ENCODE peak calls at places on chromosomes 3 and 15, in eight cellular contexts. One of them, this sample, is unnamed. For H3K4me1 and H3K27me3, the result is how much of the 10 kb centered on the place peaks cover.

GRCh38 chr15:89554247-89554646 is 21.0 kb upstream of the TICRR start:
- ATAC-seq in foreskin keratinocyte: no peak
- ATAC-seq in left lung: no peak
- ATAC-seq in upper lobe of right lung: peak
- ATAC-seq in HCT116: no peak
- ATAC-seq in HepG2: peak
- ATAC-seq in right cardiac atrium: peak
- ATAC-seq in body of pancreas: no peak
- ATAC-seq in this sample: no peak

GRCh38 chr3:186511245-186511644 is 32.9 kb downstream of the CRYGS start:
- ATAC-seq in foreskin keratinocyte: peak
- ATAC-seq in left lung: no peak
- ATAC-seq in upper lobe of right lung: no peak
- ATAC-seq in HCT116: no peak
- ATAC-seq in HepG2: no peak
- ATAC-seq in right cardiac atrium: no peak
- ATAC-seq in body of pancreas: no peak
- ATAC-seq in this sample: no peak

GRCh38 chr3:117441851-117442250 is 732.3 kb downstream of the TUSC7 start:
- ATAC-seq in foreskin keratinocyte: no peak
- ATAC-seq in left lung: no peak
- ATAC-seq in upper lobe of right lung: no peak
- ATAC-seq in HCT116: no peak
- ATAC-seq in HepG2: no peak
- ATAC-seq in right cardiac atrium: no peak
- ATAC-seq in body of pancreas: no peak
- ATAC-seq in this sample: no peak

GRCh38 chr3:126461450-126462070 is 14.1 kb downstream of the ZXDC start:
- ATAC-seq in foreskin keratinocyte: no peak
- ATAC-seq in left lung: no peak
- ATAC-seq in upper lobe of right lung: no peak
- ATAC-seq in HCT116: no peak
- ATAC-seq in HepG2: no peak
- ATAC-seq in right cardiac atrium: no peak
- ATAC-seq in body of pancreas: no peak
- ATAC-seq in this sample: no peak

GRCh38 chr3:100537646-100538338 is 45.4 kb downstream of the TMEM45A start:
- ATAC-seq in foreskin keratinocyte: no peak
- ATAC-seq in left lung: no peak
- ATAC-seq in upper lobe of right lung: no peak
- ATAC-seq in HCT116: no peak
- ATAC-seq in HepG2: no peak
- ATAC-seq in right cardiac atrium: no peak
- ATAC-seq in body of pancreas: no peak
- ATAC-seq in this sample: no peak

GRCh38 chr3:189781384-189781783 is 150.2 kb downstream of the TP63 start:
- ATAC-seq in foreskin keratinocyte: no peak
- ATAC-seq in left lung: no peak
- ATAC-seq in upper lobe of right lung: no peak
- ATAC-seq in HCT116: no peak
- ATAC-seq in HepG2: no peak
- ATAC-seq in right cardiac atrium: no peak
- ATAC-seq in body of pancreas: no peak
- ATAC-seq in this sample: no peak

GRCh38 chr3:169699536-169700050 is 36.1 kb upstream of the MECOM start:
- ATAC-seq in foreskin keratinocyte: no peak
- ATAC-seq in left lung: no peak
- ATAC-seq in upper lobe of right lung: peak
- ATAC-seq in HCT116: no peak
- ATAC-seq in HepG2: peak
- ATAC-seq in right cardiac atrium: peak
- ATAC-seq in body of pancreas: peak
- ATAC-seq in this sample: peak

GRCh38 chr3:152374260-152374990 is 105.7 kb downstream of the MBNL1 start:
- ATAC-seq in foreskin keratinocyte: no peak
- ATAC-seq in left lung: no peak
- ATAC-seq in upper lobe of right lung: no peak
- ATAC-seq in HCT116: no peak
- ATAC-seq in HepG2: no peak
- ATAC-seq in right cardiac atrium: no peak
- ATAC-seq in body of pancreas: no peak
- ATAC-seq in this sample: no peak

GRCh38 chr3:20225769-20226168 is 39.8 kb upstream of the SGO1 start:
- ATAC-seq in foreskin keratinocyte: peak
- ATAC-seq in left lung: peak
- ATAC-seq in upper lobe of right lung: no peak
- ATAC-seq in HCT116: peak
- ATAC-seq in HepG2: peak
- ATAC-seq in right cardiac atrium: no peak
- ATAC-seq in body of pancreas: peak
- ATAC-seq in this sample: no peak

GRCh38 chr3:129662230-129662629 is 55.8 kb upstream of the PLXND1 start:
- ATAC-seq in foreskin keratinocyte: no peak
- ATAC-seq in left lung: peak
- ATAC-seq in upper lobe of right lung: peak
- ATAC-seq in HCT116: no peak
- ATAC-seq in HepG2: peak
- ATAC-seq in right cardiac atrium: no peak
- ATAC-seq in body of pancreas: no peak
- ATAC-seq in this sample: no peak

GRCh38 chr15:35691176-35691761 is 145.3 kb upstream of the DPH6 start:
- ATAC-seq in foreskin keratinocyte: no peak
- ATAC-seq in left lung: peak
- ATAC-seq in upper lobe of right lung: no peak
- ATAC-seq in HCT116: no peak
- ATAC-seq in HepG2: no peak
- ATAC-seq in right cardiac atrium: peak
- ATAC-seq in body of pancreas: no peak
- ATAC-seq in this sample: peak

GRCh38 chr3:18201315-18201714 is 223.8 kb downstream of the SATB1 start:
- ATAC-seq in foreskin keratinocyte: no peak
- ATAC-seq in left lung: no peak
- ATAC-seq in upper lobe of right lung: no peak
- ATAC-seq in HCT116: no peak
- ATAC-seq in HepG2: no peak
- ATAC-seq in right cardiac atrium: no peak
- ATAC-seq in body of pancreas: no peak
- ATAC-seq in this sample: no peak

GRCh38 chr15:48868549-48868948 is 9.4 kb upstream of the EID1 start:
- ATAC-seq in foreskin keratinocyte: peak
- ATAC-seq in left lung: peak
- ATAC-seq in upper lobe of right lung: no peak
- ATAC-seq in HCT116: no peak
- ATAC-seq in HepG2: no peak
- ATAC-seq in right cardiac atrium: no peak
- ATAC-seq in body of pancreas: no peak
- ATAC-seq in this sample: peak

GRCh38 chr3:66163222-66163621 is 57.6 kb upstream of the SLC25A26 start:
- ATAC-seq in foreskin keratinocyte: no peak
- ATAC-seq in left lung: no peak
- ATAC-seq in upper lobe of right lung: no peak
- ATAC-seq in HCT116: no peak
- ATAC-seq in HepG2: no peak
- ATAC-seq in right cardiac atrium: no peak
- ATAC-seq in body of pancreas: no peak
- ATAC-seq in this sample: no peak
- H3K4me1 ChIP-seq in foreskin keratinocyte: under half
- H3K4me1 ChIP-seq in left lung: under half
- H3K4me1 ChIP-seq in upper lobe of right lung: under half
- H3K4me1 ChIP-seq in HCT116: under half
- H3K4me1 ChIP-seq in HepG2: under half
- H3K4me1 ChIP-seq in right cardiac atrium: under half
- H3K4me1 ChIP-seq in body of pancreas: under half
- H3K4me1 ChIP-seq in this sample: under half

DNA sequence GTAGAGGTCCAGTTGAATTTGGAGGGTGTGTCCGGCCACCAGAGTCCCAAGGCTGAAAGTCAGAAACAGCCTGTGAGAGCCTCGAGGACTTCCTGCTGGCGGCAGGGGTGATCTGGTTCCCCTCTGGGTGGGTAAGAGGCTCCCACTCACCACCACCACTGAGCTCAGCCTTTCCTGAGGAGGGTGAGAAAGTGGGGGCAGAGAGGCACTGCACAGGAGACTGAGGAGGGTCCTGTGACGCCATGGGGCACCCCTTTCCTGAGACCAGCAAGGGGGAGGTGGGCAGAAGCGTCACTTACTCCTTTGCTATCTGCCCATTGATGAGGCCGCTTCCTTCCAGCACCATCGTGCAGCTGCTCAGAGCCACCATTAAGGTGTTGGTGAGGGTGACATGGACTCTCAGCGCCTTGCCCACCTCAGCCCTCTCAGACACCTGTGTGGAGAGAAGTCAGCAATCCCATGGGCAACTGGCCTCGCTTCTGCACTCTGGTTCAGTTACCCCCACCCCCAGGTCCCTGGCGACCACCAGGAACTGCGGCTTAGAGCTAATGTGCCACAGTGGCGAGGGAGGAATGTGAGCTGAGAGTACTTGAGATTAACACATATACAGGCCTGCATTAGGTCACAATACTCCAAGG is 10.0 kb upstream of the TGM5 start:
- ATAC-seq in foreskin keratinocyte: no peak
- ATAC-seq in left lung: no peak
- ATAC-seq in upper lobe of right lung: no peak
- ATAC-seq in HCT116: no peak
- ATAC-seq in HepG2: no peak
- ATAC-seq in right cardiac atrium: no peak
- ATAC-seq in body of pancreas: no peak
- ATAC-seq in this sample: no peak
- H3K27me3 ChIP-seq in foreskin keratinocyte: under half
- H3K27me3 ChIP-seq in left lung: under half
- H3K27me3 ChIP-seq in upper lobe of right lung: under half
- H3K27me3 ChIP-seq in HCT116: under half
- H3K27me3 ChIP-seq in HepG2: half or more
- H3K27me3 ChIP-seq in right cardiac atrium: under half
- H3K27me3 ChIP-seq in body of pancreas: under half
- H3K27me3 ChIP-seq in this sample: half or more

DNA sequence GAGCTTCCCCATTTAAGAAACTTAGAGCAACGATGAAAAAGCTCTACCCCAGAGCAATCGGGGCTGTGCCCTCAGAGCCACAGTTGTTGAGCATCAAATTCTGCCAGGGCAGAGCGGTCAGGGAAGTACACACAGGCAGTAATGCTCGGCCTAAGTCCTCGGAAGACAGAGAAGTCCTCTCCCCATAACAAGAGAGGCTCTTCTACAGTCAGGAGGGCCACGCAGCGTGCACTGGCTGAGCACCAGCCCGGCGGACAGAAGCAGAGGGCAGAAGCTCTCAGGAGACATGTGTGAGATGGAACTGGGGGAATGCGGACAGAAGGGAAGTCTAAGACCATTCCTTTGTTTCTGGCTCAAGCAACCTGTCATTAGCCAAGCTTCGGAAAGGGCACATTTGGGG is 95.9 kb downstream of the XXYLT1 start:
- ATAC-seq in foreskin keratinocyte: no peak
- ATAC-seq in left lung: no peak
- ATAC-seq in upper lobe of right lung: no peak
- ATAC-seq in HCT116: no peak
- ATAC-seq in HepG2: no peak
- ATAC-seq in right cardiac atrium: no peak
- ATAC-seq in body of pancreas: no peak
- ATAC-seq in this sample: no peak
- H3K4me1 ChIP-seq in foreskin keratinocyte: under half
- H3K4me1 ChIP-seq in left lung: under half
- H3K4me1 ChIP-seq in upper lobe of right lung: under half
- H3K4me1 ChIP-seq in HCT116: under half
- H3K4me1 ChIP-seq in HepG2: under half
- H3K4me1 ChIP-seq in right cardiac atrium: under half
- H3K4me1 ChIP-seq in body of pancreas: under half
- H3K4me1 ChIP-seq in this sample: under half

GRCh38 chr3:134649106-134649705 is 1.6 kb downstream of the KY start:
- ATAC-seq in foreskin keratinocyte: no peak
- ATAC-seq in left lung: no peak
- ATAC-seq in upper lobe of right lung: no peak
- ATAC-seq in HCT116: no peak
- ATAC-seq in HepG2: no peak
- ATAC-seq in right cardiac atrium: no peak
- ATAC-seq in body of pancreas: no peak
- ATAC-seq in this sample: no peak

GRCh38 chr3:134645515-134645914 is 5.3 kb downstream of the KY start:
- ATAC-seq in foreskin keratinocyte: no peak
- ATAC-seq in left lung: no peak
- ATAC-seq in upper lobe of right lung: no peak
- ATAC-seq in HCT116: no peak
- ATAC-seq in HepG2: no peak
- ATAC-seq in right cardiac atrium: no peak
- ATAC-seq in body of pancreas: no peak
- ATAC-seq in this sample: no peak

GRCh38 chr3:134646086-134646485 is 4.7 kb downstream of the KY start:
- ATAC-seq in foreskin keratinocyte: no peak
- ATAC-seq in left lung: no peak
- ATAC-seq in upper lobe of right lung: no peak
- ATAC-seq in HCT116: no peak
- ATAC-seq in HepG2: no peak
- ATAC-seq in right cardiac atrium: no peak
- ATAC-seq in body of pancreas: no peak
- ATAC-seq in this sample: no peak

GRCh38 chr3:134650431-134651346 is at the start of gene KY:
- ATAC-seq in foreskin keratinocyte: peak
- ATAC-seq in left lung: peak
- ATAC-seq in upper lobe of right lung: peak
- ATAC-seq in HCT116: no peak
- ATAC-seq in HepG2: peak
- ATAC-seq in right cardiac atrium: peak
- ATAC-seq in body of pancreas: peak
- ATAC-seq in this sample: peak

GRCh38 chr3:134647902-134648760 is 2.7 kb downstream of the KY start:
- ATAC-seq in foreskin keratinocyte: no peak
- ATAC-seq in left lung: no peak
- ATAC-seq in upper lobe of right lung: no peak
- ATAC-seq in HCT116: no peak
- ATAC-seq in HepG2: no peak
- ATAC-seq in right cardiac atrium: no peak
- ATAC-seq in body of pancreas: no peak
- ATAC-seq in this sample: no peak
- H3K27me3 ChIP-seq in foreskin keratinocyte: under half
- H3K27me3 ChIP-seq in left lung: under half
- H3K27me3 ChIP-seq in upper lobe of right lung: under half
- H3K27me3 ChIP-seq in HCT116: under half
- H3K27me3 ChIP-seq in HepG2: under half
- H3K27me3 ChIP-seq in right cardiac atrium: under half
- H3K27me3 ChIP-seq in body of pancreas: under half
- H3K27me3 ChIP-seq in this sample: under half